ENCODE peak calls at places on chromosomes 13 and 19, in ten cellular contexts. C is tibial artery, L is astrocyte, S is HL-60, X is body of pancreas, H is IMR-90, J is AG09309, O is stomach, V is mucosa of descending colon, Q is thoracic aorta. I is an unnamed sample.

GRCh38 chr19:51365211-51366049 is 758 bp downstream of the ETFB start:
- DNase-seq in C (no peak), L (peak), S (peak), X (peak), H (peak), J (no peak), O (peak), V (no peak), Q (no peak), I (peak)

GRCh38 chr13:107252021-107252420 is 684.1 kb upstream of the ARGLU1 start:
- DNase-seq in C (no peak), L (no peak), S (no peak), X (no peak), H (no peak), J (no peak), O (no peak), V (no peak), Q (no peak), I (no peak)

GRCh38 chr19:6590458-6591319 is at the start of gene CD70:
- DNase-seq in C (no peak), L (no peak), S (no peak), X (no peak), H (no peak), J (no peak), O (no peak), V (peak), Q (no peak), I (no peak)

GRCh38 chr13:84400711-84401110 is 518.4 kb upstream of the SLITRK1 start:
- DNase-seq in C (no peak), L (peak), S (no peak), X (no peak), H (peak), J (peak), O (no peak), V (no peak), Q (no peak), I (no peak)

GRCh38 chr19:46828484-46828883 is 22.2 kb downstream of the AP2S1 start:
- DNase-seq in C (no peak), L (peak), S (no peak), X (no peak), H (peak), J (no peak), O (no peak), V (no peak), Q (no peak), I (peak)

GRCh38 chr13:94080527-94080926 is 399.0 kb downstream of the DCT start:
- DNase-seq in C (no peak), L (no peak), S (no peak), X (no peak), H (no peak), J (no peak), O (no peak), V (no peak), Q (no peak), I (no peak)

GRCh38 chr13:45417790-45418534 is at the start of gene SLC25A30:
- DNase-seq in C (peak), L (peak), S (peak), X (peak), H (peak), J (peak), O (peak), V (peak), Q (peak), I (peak)

GRCh38 chr13:77492982-77493381 is 42.5 kb upstream of the SCEL start:
- DNase-seq in C (no peak), L (peak), S (peak), X (peak), H (no peak), J (no peak), O (no peak), V (no peak), Q (no peak), I (peak)

GRCh38 chr13:35957174-35957867 is 173.9 kb downstream of the DCLK1 start:
- DNase-seq in C (no peak), L (no peak), S (no peak), X (no peak), H (peak), J (peak), O (no peak), V (no peak), Q (no peak), I (peak)

GRCh38 chr13:35479223-35479536 is 2.7 kb upstream of the MAB21L1 start:
- DNase-seq in C (no peak), L (no peak), S (no peak), X (no peak), H (no peak), J (no peak), O (no peak), V (no peak), Q (no peak), I (no peak)

GRCh38 chr13:48829536-48829935 is 146.2 kb upstream of the FNDC3A start:
- DNase-seq in C (no peak), L (no peak), S (no peak), X (no peak), H (no peak), J (no peak), O (no peak), V (no peak), Q (no peak), I (no peak)

GRCh38 chr13:53200498-53201453 is 172.2 kb downstream of the OLFM4 start:
- DNase-seq in C (no peak), L (no peak), S (no peak), X (peak), H (peak), J (no peak), O (peak), V (peak), Q (no peak), I (peak)

GRCh38 chr19:38081547-38082255 is 142.3 kb downstream of the DPF1 start:
- DNase-seq in C (no peak), L (no peak), S (no peak), X (no peak), H (no peak), J (no peak), O (no peak), V (no peak), Q (no peak), I (no peak)

GRCh38 chr13:54687173-54687572 is 1658.6 kb downstream of the OLFM4 start:
- DNase-seq in C (no peak), L (no peak), S (no peak), X (no peak), H (no peak), J (no peak), O (no peak), V (no peak), Q (no peak), I (no peak)

GRCh38 chr13:108313382-108313781 is 43.9 kb downstream of the TNFSF13B start:
- DNase-seq in C (no peak), L (no peak), S (no peak), X (no peak), H (no peak), J (no peak), O (no peak), V (no peak), Q (no peak), I (no peak)

GRCh38 chr19:33508941-33509614 is 12.5 kb downstream of the PEPD start:
- DNase-seq in C (no peak), L (peak), S (no peak), X (no peak), H (no peak), J (no peak), O (no peak), V (no peak), Q (no peak), I (peak)

DNA sequence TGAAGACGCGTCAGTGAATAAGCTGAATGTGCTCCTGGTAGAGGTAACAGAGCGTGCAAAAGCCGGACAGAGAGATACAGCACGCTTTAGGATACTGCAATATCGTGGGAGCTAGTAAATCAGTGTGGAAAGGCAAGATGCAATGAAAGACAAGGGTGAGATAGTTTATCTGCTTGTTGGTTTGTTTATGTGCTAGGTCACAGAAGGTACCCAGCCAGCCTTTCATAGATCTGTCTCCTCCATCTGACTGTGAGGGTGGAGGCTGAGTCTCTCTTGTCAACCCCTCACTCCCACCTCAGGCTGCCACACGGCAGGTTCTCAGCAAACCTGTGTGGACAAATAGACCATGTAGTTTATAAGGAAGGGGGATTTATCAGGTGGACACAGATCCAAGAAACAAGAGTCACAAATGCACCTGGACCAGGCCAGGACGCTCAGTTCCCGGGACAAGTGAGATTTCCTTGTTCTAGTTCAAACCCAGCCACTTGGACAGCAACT is 971 bp upstream of the GIPC1 start:
- DNase-seq in C (no peak), L (no peak), S (no peak), X (peak), H (no peak), J (no peak), O (no peak), V (no peak), Q (no peak), I (no peak)
- H3K4me3 ChIP-seq in C (peak), L (peak), S (no peak), X (no peak), H (no peak), J (no peak), O (peak), V (no peak), Q (peak), I (no peak)

DNA sequence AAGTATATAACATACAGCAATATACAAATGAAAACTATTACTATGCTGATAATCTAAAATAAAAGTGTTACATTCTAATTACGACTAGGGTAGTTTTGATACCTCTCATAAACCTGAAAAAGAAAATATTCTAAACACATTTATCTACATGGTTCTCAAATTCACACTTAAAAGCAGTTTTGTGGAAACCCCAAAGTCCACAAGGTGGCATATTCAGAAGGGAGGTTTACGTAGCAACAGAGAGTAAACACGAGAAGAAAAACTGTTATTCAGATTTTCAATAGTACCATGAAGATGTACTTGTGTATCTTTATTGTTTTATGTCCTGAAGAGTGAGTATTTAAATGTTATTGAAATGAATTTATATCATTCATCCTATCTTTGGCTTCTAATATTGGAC is 275.9 kb upstream of the KLHL1 start:
- DNase-seq in C (no peak), L (no peak), S (no peak), X (no peak), H (no peak), J (no peak), O (no peak), V (no peak), Q (no peak), I (no peak)
- TF ChIP-seq CTCF in C (no peak), L (no peak), S (no peak), X (no peak), H (no peak), J (no peak), O (no peak), V (no peak), Q (no peak), I (no peak)

GRCh38 chr19:39264306-39265290 is 3.6 kb upstream of the IFNL2 start:
- DNase-seq in C (no peak), L (no peak), S (no peak), X (peak), H (no peak), J (no peak), O (no peak), V (no peak), Q (no peak), I (no peak)
- H3K4me3 ChIP-seq in C (no peak), L (no peak), S (no peak), X (no peak), H (no peak), J (no peak), O (no peak), V (no peak), Q (no peak), I (no peak)

GRCh38 chr13:39302855-39303254 is 264.6 kb downstream of the NHLRC3 start:
- DNase-seq in C (no peak), L (no peak), S (no peak), X (no peak), H (no peak), J (no peak), O (no peak), V (no peak), Q (no peak), I (no peak)
- TF ChIP-seq CTCF in C (no peak), L (no peak), S (no peak), X (no peak), H (no peak), J (no peak), O (no peak), V (no peak), Q (no peak), I (no peak)

GRCh38 chr13:110232756-110233155 is 74.2 kb downstream of the COL4A1 start:
- DNase-seq in C (peak), L (no peak), S (no peak), X (no peak), H (no peak), J (no peak), O (no peak), V (no peak), Q (no peak), I (no peak)
- H3K4me3 ChIP-seq in C (peak), L (no peak), S (no peak), X (no peak), H (no peak), J (no peak), O (no peak), V (no peak), Q (peak), I (no peak)

GRCh38 chr13:68810660-68811059 is 1297.0 kb upstream of the ATXN8OS start:
- DNase-seq in C (no peak), L (no peak), S (no peak), X (no peak), H (no peak), J (no peak), O (no peak), V (no peak), Q (no peak), I (no peak)
- TF ChIP-seq CTCF in C (no peak), L (no peak), S (no peak), X (no peak), H (no peak), J (no peak), O (no peak), V (no peak), Q (no peak), I (no peak)

I was measured in fibroblast of villous mesenchyme.